ENCODE peak calls at places on chromosome 21, in ten cellular contexts. F is coronary artery; U is SHP77; T is AG09309; Q is Right ventricle myocardium superior; R is stimulated activated CD4-positive, alpha-beta T cell treated with anti-CD3 and anti-CD28 coated beads, Interleukin-12 subunit alpha, Interleukin-12 subunit beta, amount 100 ng/mL, for 48 hours; V is effector memory CD4-positive, alpha-beta T cell; B is EL; H is HT-29; Z is SK-N-SH. K is an unnamed sample.

GRCh38 chr21:37071561-37072238 is 1.2 kb downstream of the PIGP start:
- DNase-seq in F (peak), U (peak), T (peak), Q (peak), R (peak), V (no peak), B (peak), H (no peak), Z (peak), K (no peak)

GRCh38 chr21:40681164-40681859 is 165.6 kb downstream of the DSCAM start:
- DNase-seq in F (no peak), U (peak), T (no peak), Q (peak), R (no peak), V (no peak), B (no peak), H (no peak), Z (peak), K (no peak)

GRCh38 chr21:42565206-42565810 is 51.7 kb downstream of the SLC37A1 start:
- DNase-seq in F (peak), U (no peak), T (no peak), Q (peak), R (no peak), V (no peak), B (no peak), H (no peak), Z (no peak), K (no peak)

GRCh38 chr21:27040738-27041137 is 73.8 kb upstream of the ADAMTS5 start:
- DNase-seq in F (no peak), U (no peak), T (no peak), Q (no peak), R (no peak), V (no peak), B (no peak), H (no peak), Z (no peak), K (no peak)

GRCh38 chr21:28821276-28822063 is 171.2 kb downstream of the LTN1 start:
- DNase-seq in F (no peak), U (no peak), T (no peak), Q (no peak), R (no peak), V (no peak), B (peak), H (no peak), Z (no peak), K (no peak)

GRCh38 chr21:44761011-44761729 is 40.5 kb downstream of the UBE2G2 start:
- DNase-seq in F (peak), U (peak), T (no peak), Q (no peak), R (no peak), V (no peak), B (no peak), H (peak), Z (no peak), K (no peak)

GRCh38 chr21:26433386-26433785 is 139.7 kb downstream of the CYYR1 start:
- DNase-seq in F (no peak), U (no peak), T (no peak), Q (no peak), R (no peak), V (no peak), B (no peak), H (no peak), Z (no peak), K (no peak)

GRCh38 chr21:17257784-17258183 is 255.1 kb upstream of the CXADR start:
- DNase-seq in F (no peak), U (no peak), T (no peak), Q (no peak), R (no peak), V (no peak), B (no peak), H (no peak), Z (no peak), K (no peak)

GRCh38 chr21:42350899-42351543 is at the start of gene TFF2:
- DNase-seq in F (peak), U (no peak), T (no peak), Q (no peak), R (no peak), V (no peak), B (no peak), H (peak), Z (no peak), K (no peak)

GRCh38 chr21:15301736-15302135 is 236.9 kb upstream of the NRIP1 start:
- DNase-seq in F (no peak), U (no peak), T (no peak), Q (no peak), R (no peak), V (no peak), B (no peak), H (no peak), Z (no peak), K (no peak)

GRCh38 chr21:35483267-35483666 is 434.2 kb upstream of the RUNX1 start:
- DNase-seq in F (no peak), U (no peak), T (no peak), Q (no peak), R (no peak), V (no peak), B (no peak), H (no peak), Z (no peak), K (no peak)

GRCh38 chr21:41957991-41958766 is 4.4 kb upstream of the C2CD2 start:
- DNase-seq in F (peak), U (peak), T (peak), Q (peak), R (no peak), V (no peak), B (peak), H (peak), Z (no peak), K (no peak)

GRCh38 chr21:36701912-36702621 is 3.2 kb downstream of the SIM2 start:
- DNase-seq in F (no peak), U (no peak), T (no peak), Q (no peak), R (no peak), V (no peak), B (peak), H (no peak), Z (no peak), K (no peak)

GRCh38 chr21:45463871-45464270 is 58.9 kb downstream of the COL18A1 start:
- DNase-seq in F (no peak), U (no peak), T (no peak), Q (peak), R (no peak), V (no peak), B (no peak), H (no peak), Z (no peak), K (no peak)

GRCh38 chr21:31343680-31344480 is at the start of gene TIAM1:
- DNase-seq in F (peak), U (no peak), T (peak), Q (peak), R (no peak), V (no peak), B (peak), H (no peak), Z (peak), K (no peak)

GRCh38 chr21:44589586-44590305 is 2.6 kb downstream of the KRTAP10-6 start:
- DNase-seq in F (no peak), U (no peak), T (no peak), Q (no peak), R (no peak), V (no peak), B (no peak), H (no peak), Z (no peak), K (no peak)

K was measured in activated gamma-delta T cell treated with anti-CD3 and anti-CD28 coated beads, Interleukin-2, amount 50 U/mL, for 16 hours.